ENCODE peak calls at places on chromosomes 13 and 19, in nine cellular contexts. O is kidney tubule cell; N is naive thymus-derived CD4-positive, alpha-beta T cell; R is IMR-90; T is fibroblast of the aortic adventitia; G is NCI-H1105; E is NCI-H748 treated with DMSO at 0.1 percent for 48 hours; Y is lung microvascular endothelial cell; H is brain microvascular endothelial cell. W is an unnamed sample.

GRCh38 chr19:6717441-6717971 is 2.9 kb downstream of the C3 start:
- DNase-seq in O (no peak), N (no peak), R (no peak), T (no peak), G (no peak), E (no peak), Y (no peak), H (no peak), W (no peak)

GRCh38 chr19:53102186-53102585 is 1.0 kb downstream of the ZNF160 start:
- DNase-seq in O (peak), N (no peak), R (no peak), T (peak), G (no peak), E (no peak), Y (no peak), H (no peak), W (no peak)

GRCh38 chr13:40492511-40492910 is 173.9 kb downstream of the FOXO1 start:
- DNase-seq in O (no peak), N (no peak), R (no peak), T (no peak), G (no peak), E (no peak), Y (no peak), H (no peak), W (no peak)

GRCh38 chr13:113959198-113959597 is 14.7 kb downstream of the C13orf46 start:
- DNase-seq in O (peak), N (no peak), R (no peak), T (no peak), G (no peak), E (no peak), Y (peak), H (no peak), W (no peak)

GRCh38 chr13:71644579-71644978 is 222.4 kb downstream of the DACH1 start:
- DNase-seq in O (no peak), N (no peak), R (no peak), T (no peak), G (no peak), E (no peak), Y (no peak), H (no peak), W (no peak)

GRCh38 chr19:34313188-34313587 is 51.8 kb upstream of the GPI start:
- DNase-seq in O (peak), N (no peak), R (peak), T (peak), G (no peak), E (no peak), Y (no peak), H (peak), W (no peak)

GRCh38 chr13:28753208-28753892 is 34.6 kb upstream of the SLC46A3 start:
- DNase-seq in O (peak), N (no peak), R (peak), T (peak), G (no peak), E (no peak), Y (peak), H (peak), W (no peak)

GRCh38 chr13:44425041-44425814 is 51.6 kb downstream of the SERP2 start:
- DNase-seq in O (no peak), N (no peak), R (no peak), T (no peak), G (no peak), E (no peak), Y (no peak), H (peak), W (no peak)

GRCh38 chr19:30696514-30696913 is 324.3 kb downstream of the ZNF536 start:
- DNase-seq in O (peak), N (no peak), R (peak), T (peak), G (no peak), E (peak), Y (peak), H (no peak), W (no peak)

GRCh38 chr19:4430760-4431159 is 26.8 kb downstream of the UBXN6 start:
- DNase-seq in O (no peak), N (no peak), R (no peak), T (no peak), G (no peak), E (no peak), Y (no peak), H (no peak), W (no peak)

GRCh38 chr13:110637747-110638146 is 22.4 kb downstream of the NAXD start:
- DNase-seq in O (no peak), N (no peak), R (no peak), T (no peak), G (no peak), E (no peak), Y (no peak), H (no peak), W (no peak)

GRCh38 chr13:93361703-93362102 is 135.1 kb downstream of the GPC6 start:
- DNase-seq in O (no peak), N (no peak), R (peak), T (no peak), G (no peak), E (peak), Y (no peak), H (no peak), W (no peak)

GRCh38 chr19:38920529-38921419 is 8.8 kb upstream of the CCER2 start:
- DNase-seq in O (no peak), N (no peak), R (no peak), T (no peak), G (no peak), E (no peak), Y (no peak), H (no peak), W (no peak)

GRCh38 chr19:49421039-49421877 is 2.0 kb downstream of the PTH2 start:
- DNase-seq in O (peak), N (no peak), R (peak), T (peak), G (peak), E (peak), Y (peak), H (peak), W (no peak)

GRCh38 chr13:53064721-53065120 is 36.1 kb downstream of the OLFM4 start:
- DNase-seq in O (no peak), N (no peak), R (no peak), T (no peak), G (peak), E (peak), Y (no peak), H (no peak), W (no peak)

GRCh38 chr13:40681341-40682051 is 15.1 kb upstream of the FOXO1 start:
- DNase-seq in O (no peak), N (no peak), R (no peak), T (peak), G (no peak), E (no peak), Y (peak), H (no peak), W (no peak)

GRCh38 chr13:43815204-43815603 is 28.4 kb upstream of the ENOX1 start:
- DNase-seq in O (peak), N (no peak), R (peak), T (peak), G (no peak), E (no peak), Y (peak), H (peak), W (no peak)

GRCh38 chr13:45615501-45616101 is at the start of gene ERICH6B:
- DNase-seq in O (peak), N (no peak), R (peak), T (peak), G (peak), E (peak), Y (no peak), H (peak), W (no peak)

GRCh38 chr19:47272448-47273312 is 2.0 kb upstream of the INAFM1 start:
- DNase-seq in O (no peak), N (no peak), R (no peak), T (peak), G (no peak), E (no peak), Y (peak), H (no peak), W (peak)

GRCh38 chr13:37107868-37108267 is 2.4 kb upstream of the CSNK1A1L start:
- DNase-seq in O (no peak), N (no peak), R (no peak), T (no peak), G (no peak), E (no peak), Y (no peak), H (no peak), W (no peak)

GRCh38 chr13:86510792-86511191 is 711.6 kb upstream of the SLITRK6 start:
- DNase-seq in O (no peak), N (no peak), R (no peak), T (no peak), G (no peak), E (no peak), Y (no peak), H (no peak), W (no peak)

GRCh38 chr19:52270266-52270885 is 989 bp downstream of the ZNF766 start:
- DNase-seq in O (peak), N (no peak), R (peak), T (no peak), G (peak), E (peak), Y (peak), H (no peak), W (no peak)